ENCODE peak calls at places on chromosome 1, in nine cellular contexts. One of them, this sample, is unnamed.

GRCh38 chr1:180762796-180763195 is 131.0 kb downstream of the XPR1 start:
- DNase-seq in sigmoid colon: no peak
- DNase-seq in CD8-positive, alpha-beta memory T cell: no peak
- DNase-seq in lower lobe of right lung: no peak
- DNase-seq in K562: no peak
- DNase-seq in neural progenitor cell: no peak
- DNase-seq in A549: no peak
- DNase-seq in cardiac muscle cell: no peak
- DNase-seq in psoas muscle: no peak
- DNase-seq in this sample: no peak

GRCh38 chr1:30754684-30755171 is 2.8 kb downstream of the LAPTM5 start:
- DNase-seq in sigmoid colon: no peak
- DNase-seq in CD8-positive, alpha-beta memory T cell: no peak
- DNase-seq in lower lobe of right lung: no peak
- DNase-seq in K562: no peak
- DNase-seq in neural progenitor cell: no peak
- DNase-seq in A549: no peak
- DNase-seq in cardiac muscle cell: no peak
- DNase-seq in psoas muscle: no peak
- DNase-seq in this sample: no peak

GRCh38 chr1:230917284-230918135 is 49.2 kb upstream of the C1orf198 start:
- DNase-seq in sigmoid colon: peak; percentile 75
- DNase-seq in CD8-positive, alpha-beta memory T cell: peak; percentile 79
- DNase-seq in lower lobe of right lung: peak; percentile 80
- DNase-seq in K562: peak; percentile 94
- DNase-seq in neural progenitor cell: peak; percentile 94
- DNase-seq in A549: peak; percentile 83
- DNase-seq in cardiac muscle cell: peak; percentile 86
- DNase-seq in psoas muscle: peak; percentile 67
- DNase-seq in this sample: no peak

GRCh38 chr1:192807968-192808587 is 761 bp upstream of the RGS2 start:
- DNase-seq in sigmoid colon: no peak
- DNase-seq in CD8-positive, alpha-beta memory T cell: no peak
- DNase-seq in lower lobe of right lung: no peak
- DNase-seq in K562: no peak
- DNase-seq in neural progenitor cell: peak; percentile 18
- DNase-seq in A549: peak; percentile 48
- DNase-seq in cardiac muscle cell: peak; percentile 74
- DNase-seq in psoas muscle: no peak
- DNase-seq in this sample: peak; percentile 21

GRCh38 chr1:170498896-170499295 is 33.1 kb upstream of the GORAB start:
- DNase-seq in sigmoid colon: no peak
- DNase-seq in CD8-positive, alpha-beta memory T cell: no peak
- DNase-seq in lower lobe of right lung: no peak
- DNase-seq in K562: no peak
- DNase-seq in neural progenitor cell: no peak
- DNase-seq in A549: no peak
- DNase-seq in cardiac muscle cell: no peak
- DNase-seq in psoas muscle: no peak
- DNase-seq in this sample: no peak

GRCh38 chr1:245156041-245156735 is 1.4 kb downstream of the KIF26B start:
- DNase-seq in sigmoid colon: peak; percentile 88
- DNase-seq in CD8-positive, alpha-beta memory T cell: peak; percentile 75
- DNase-seq in lower lobe of right lung: peak; percentile 90
- DNase-seq in K562: peak; percentile 89
- DNase-seq in neural progenitor cell: peak; percentile 95
- DNase-seq in A549: peak; percentile 81
- DNase-seq in cardiac muscle cell: peak; percentile 86
- DNase-seq in psoas muscle: peak; percentile 88
- DNase-seq in this sample: no peak

GRCh38 chr1:9822490-9822889 is 1.3 kb downstream of the CLSTN1 start:
- DNase-seq in sigmoid colon: no peak
- DNase-seq in CD8-positive, alpha-beta memory T cell: no peak
- DNase-seq in lower lobe of right lung: no peak
- DNase-seq in K562: no peak
- DNase-seq in neural progenitor cell: no peak
- DNase-seq in A549: no peak
- DNase-seq in cardiac muscle cell: no peak
- DNase-seq in psoas muscle: no peak
- DNase-seq in this sample: no peak

GRCh38 chr1:87902830-87903614 is 574.3 kb downstream of the LMO4 start:
- DNase-seq in sigmoid colon: peak; percentile 66
- DNase-seq in CD8-positive, alpha-beta memory T cell: no peak
- DNase-seq in lower lobe of right lung: no peak
- DNase-seq in K562: peak; percentile 20
- DNase-seq in neural progenitor cell: peak; percentile 23
- DNase-seq in A549: peak; percentile 17
- DNase-seq in cardiac muscle cell: peak; percentile 87
- DNase-seq in psoas muscle: no peak
- DNase-seq in this sample: no peak

GRCh38 chr1:29532741-29533140 is 296.4 kb downstream of the PTPRU start:
- DNase-seq in sigmoid colon: peak; percentile 35
- DNase-seq in CD8-positive, alpha-beta memory T cell: peak; percentile 3
- DNase-seq in lower lobe of right lung: no peak
- DNase-seq in K562: no peak
- DNase-seq in neural progenitor cell: no peak
- DNase-seq in A549: no peak
- DNase-seq in cardiac muscle cell: peak; percentile 1
- DNase-seq in psoas muscle: no peak
- DNase-seq in this sample: no peak

GRCh38 chr1:214842856-214843255 is 239.7 kb upstream of the KCNK2 start:
- DNase-seq in sigmoid colon: no peak
- DNase-seq in CD8-positive, alpha-beta memory T cell: no peak
- DNase-seq in lower lobe of right lung: no peak
- DNase-seq in K562: no peak
- DNase-seq in neural progenitor cell: no peak
- DNase-seq in A549: no peak
- DNase-seq in cardiac muscle cell: no peak
- DNase-seq in psoas muscle: no peak
- DNase-seq in this sample: no peak

GRCh38 chr1:240797050-240797449 is 185.1 kb upstream of the GREM2 start:
- DNase-seq in sigmoid colon: no peak
- DNase-seq in CD8-positive, alpha-beta memory T cell: no peak
- DNase-seq in lower lobe of right lung: no peak
- DNase-seq in K562: no peak
- DNase-seq in neural progenitor cell: no peak
- DNase-seq in A549: peak; percentile 62
- DNase-seq in cardiac muscle cell: no peak
- DNase-seq in psoas muscle: no peak
- DNase-seq in this sample: no peak

GRCh38 chr1:200911361-200911760 is 16.7 kb downstream of the INAVA start:
- DNase-seq in sigmoid colon: peak; percentile 48
- DNase-seq in CD8-positive, alpha-beta memory T cell: no peak
- DNase-seq in lower lobe of right lung: no peak
- DNase-seq in K562: no peak
- DNase-seq in neural progenitor cell: no peak
- DNase-seq in A549: no peak
- DNase-seq in cardiac muscle cell: no peak
- DNase-seq in psoas muscle: no peak
- DNase-seq in this sample: no peak

GRCh38 chr1:5982868-5983267 is 9.4 kb downstream of the NPHP4 start:
- DNase-seq in sigmoid colon: no peak
- DNase-seq in CD8-positive, alpha-beta memory T cell: no peak
- DNase-seq in lower lobe of right lung: no peak
- DNase-seq in K562: peak; percentile 59
- DNase-seq in neural progenitor cell: no peak
- DNase-seq in A549: peak; percentile 30
- DNase-seq in cardiac muscle cell: no peak
- DNase-seq in psoas muscle: no peak
- DNase-seq in this sample: no peak

GRCh38 chr1:13543451-13543911 is 29.7 kb upstream of the LRRC38 start:
- DNase-seq in sigmoid colon: no peak
- DNase-seq in CD8-positive, alpha-beta memory T cell: no peak
- DNase-seq in lower lobe of right lung: no peak
- DNase-seq in K562: no peak
- DNase-seq in neural progenitor cell: no peak
- DNase-seq in A549: no peak
- DNase-seq in cardiac muscle cell: peak; percentile 6
- DNase-seq in psoas muscle: peak; percentile 61
- DNase-seq in this sample: no peak

DNA sequence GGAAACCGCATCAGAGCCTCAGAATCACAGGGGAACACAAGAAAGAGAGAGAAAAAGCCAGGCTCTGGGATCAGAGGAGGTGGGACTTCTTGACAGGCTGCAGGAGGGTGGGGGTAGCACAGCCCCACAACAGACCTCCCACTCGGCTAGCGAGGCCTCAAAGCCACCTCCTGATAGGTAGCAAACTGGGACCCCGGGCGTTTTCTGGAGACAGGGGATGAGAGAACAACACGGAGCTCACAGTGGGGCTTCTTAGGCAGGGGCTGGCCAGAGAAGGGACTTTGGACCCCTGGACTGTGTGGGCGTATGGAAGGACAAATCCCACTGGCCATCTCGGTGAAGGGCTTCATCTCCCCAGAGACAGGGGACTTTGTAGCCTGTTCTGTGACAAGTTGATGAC is 116.3 kb downstream of the AJAP1 start:
- DNase-seq in sigmoid colon: no peak
- DNase-seq in CD8-positive, alpha-beta memory T cell: no peak
- DNase-seq in lower lobe of right lung: no peak
- DNase-seq in K562: no peak
- DNase-seq in neural progenitor cell: no peak
- DNase-seq in A549: no peak
- DNase-seq in cardiac muscle cell: no peak
- DNase-seq in psoas muscle: no peak
- DNase-seq in this sample: no peak
- H3K9me3 ChIP-seq in sigmoid colon: no peaks in the 10 kb centered on the region
- H3K9me3 ChIP-seq in CD8-positive, alpha-beta memory T cell: no peaks in the 10 kb centered on the region
- H3K9me3 ChIP-seq in lower lobe of right lung: no peaks in the 10 kb centered on the region
- H3K9me3 ChIP-seq in K562: no peaks in the 10 kb centered on the region
- H3K9me3 ChIP-seq in neural progenitor cell: no peaks in the 10 kb centered on the region
- H3K9me3 ChIP-seq in A549: no peaks in the 10 kb centered on the region
- H3K9me3 ChIP-seq in cardiac muscle cell: no peaks in the 10 kb centered on the region
- H3K9me3 ChIP-seq in psoas muscle: no peaks in the 10 kb centered on the region
- H3K9me3 ChIP-seq in this sample: no peaks in the 10 kb centered on the region

DNA sequence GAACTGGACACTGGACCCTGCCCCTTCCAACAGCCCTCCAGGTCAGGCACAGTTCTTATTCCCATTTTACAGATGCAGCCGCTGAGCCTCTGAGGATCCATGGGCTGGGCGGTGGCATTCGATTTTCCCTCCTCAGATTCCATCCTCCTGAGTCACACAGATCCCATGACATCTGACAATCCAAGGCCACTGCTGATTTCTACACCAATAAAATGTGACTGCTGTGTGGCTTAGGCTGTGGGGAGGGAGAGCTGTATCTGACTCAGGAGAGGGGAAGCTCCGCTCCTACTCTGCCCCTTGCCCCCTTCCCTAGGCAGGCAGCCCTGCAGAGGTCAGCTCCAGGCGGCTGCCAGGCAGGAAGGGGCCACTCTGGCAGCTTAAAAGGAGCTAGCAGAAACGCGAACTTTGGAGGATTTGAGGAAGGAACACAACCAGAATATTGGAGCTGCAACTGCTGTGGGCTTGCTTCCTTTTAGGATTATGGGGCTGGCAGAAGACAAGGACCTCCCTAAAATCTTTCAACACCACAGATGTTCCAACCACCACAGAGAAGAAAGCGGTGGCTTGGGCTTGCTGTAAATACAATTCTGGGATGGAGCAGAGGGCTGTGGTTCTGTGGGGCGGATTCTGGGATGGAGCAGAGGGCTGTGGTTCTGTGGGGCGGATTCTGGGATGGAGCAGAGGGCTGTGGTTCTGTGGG is 50.0 kb downstream of the MRPL37 start:
- DNase-seq in sigmoid colon: no peak
- DNase-seq in CD8-positive, alpha-beta memory T cell: no peak
- DNase-seq in lower lobe of right lung: no peak
- DNase-seq in K562: no peak
- DNase-seq in neural progenitor cell: no peak
- DNase-seq in A549: peak; percentile 48
- DNase-seq in cardiac muscle cell: peak; percentile 72
- DNase-seq in psoas muscle: peak; percentile 58
- DNase-seq in this sample: no peak
- H3K4me1 ChIP-seq in sigmoid colon: peaks cover 27% of the 10 kb centered on the region
- H3K4me1 ChIP-seq in CD8-positive, alpha-beta memory T cell: no peaks in the 10 kb centered on the region
- H3K4me1 ChIP-seq in lower lobe of right lung: no peaks in the 10 kb centered on the region
- H3K4me1 ChIP-seq in K562: no peaks in the 10 kb centered on the region
- H3K4me1 ChIP-seq in neural progenitor cell: peaks cover 13% of the 10 kb centered on the region
- H3K4me1 ChIP-seq in A549: peaks cover 7% of the 10 kb centered on the region
- H3K4me1 ChIP-seq in cardiac muscle cell: peaks cover 12% of the 10 kb centered on the region
- H3K4me1 ChIP-seq in psoas muscle: peaks cover 4% of the 10 kb centered on the region
- H3K4me1 ChIP-seq in this sample: no peaks in the 10 kb centered on the region

DNA sequence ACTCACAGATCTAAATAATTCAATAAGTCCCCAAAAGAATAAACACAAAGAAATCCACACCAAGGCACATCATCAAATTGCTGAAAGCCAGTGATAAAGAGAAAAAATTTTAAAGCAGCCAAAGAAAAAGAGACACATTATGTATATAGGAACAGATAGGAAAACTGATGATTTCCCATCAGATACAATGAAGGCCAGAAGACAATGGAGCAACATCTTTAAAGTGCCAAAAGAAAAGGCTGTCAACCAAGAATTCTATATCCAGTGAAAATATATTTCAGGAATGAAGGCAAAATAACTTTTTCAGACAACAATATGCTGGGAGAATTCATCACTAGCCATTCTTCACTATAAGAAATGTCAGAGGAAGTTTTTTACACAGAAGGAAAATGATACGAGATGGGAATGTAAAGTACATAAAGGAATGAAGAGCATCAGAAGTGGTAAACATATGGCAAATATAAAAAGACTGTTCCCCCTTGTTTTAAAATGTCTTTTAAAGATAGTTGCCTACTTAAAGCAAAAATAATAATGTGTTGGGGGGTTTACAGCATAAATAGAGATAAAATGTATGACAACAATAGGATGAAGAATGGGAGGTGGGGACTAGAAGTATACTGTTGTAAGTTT is 9.4 kb upstream of the MYOG start:
- DNase-seq in sigmoid colon: no peak
- DNase-seq in CD8-positive, alpha-beta memory T cell: no peak
- DNase-seq in lower lobe of right lung: no peak
- DNase-seq in K562: no peak
- DNase-seq in neural progenitor cell: no peak
- DNase-seq in A549: no peak
- DNase-seq in cardiac muscle cell: no peak
- DNase-seq in psoas muscle: no peak
- DNase-seq in this sample: no peak
- H3K9me3 ChIP-seq in sigmoid colon: peaks cover 14% of the 10 kb centered on the region
- H3K9me3 ChIP-seq in CD8-positive, alpha-beta memory T cell: peaks cover 6% of the 10 kb centered on the region
- H3K9me3 ChIP-seq in lower lobe of right lung: peaks cover 15% of the 10 kb centered on the region
- H3K9me3 ChIP-seq in K562: no peaks in the 10 kb centered on the region
- H3K9me3 ChIP-seq in neural progenitor cell: peaks cover 16% of the 10 kb centered on the region
- H3K9me3 ChIP-seq in A549: peaks cover 18% of the 10 kb centered on the region
- H3K9me3 ChIP-seq in cardiac muscle cell: no peaks in the 10 kb centered on the region
- H3K9me3 ChIP-seq in psoas muscle: peaks cover 8% of the 10 kb centered on the region
- H3K9me3 ChIP-seq in this sample: no peaks in the 10 kb centered on the region

GRCh38 chr1:10898921-10899320 is 102.5 kb upstream of the CASZ1 start:
- DNase-seq in sigmoid colon: no peak
- DNase-seq in CD8-positive, alpha-beta memory T cell: no peak
- DNase-seq in lower lobe of right lung: no peak
- DNase-seq in K562: no peak
- DNase-seq in neural progenitor cell: no peak
- DNase-seq in A549: no peak
- DNase-seq in cardiac muscle cell: no peak
- DNase-seq in psoas muscle: peak; percentile 11
- DNase-seq in this sample: no peak
- H3K4me1 ChIP-seq in sigmoid colon: no peaks in the 10 kb centered on the region
- H3K4me1 ChIP-seq in CD8-positive, alpha-beta memory T cell: peaks cover 5% of the 10 kb centered on the region
- H3K4me1 ChIP-seq in lower lobe of right lung: peaks cover 3% of the 10 kb centered on the region
- H3K4me1 ChIP-seq in K562: no peaks in the 10 kb centered on the region
- H3K4me1 ChIP-seq in neural progenitor cell: peaks cover 22% of the 10 kb centered on the region
- H3K4me1 ChIP-seq in A549: peaks cover 18% of the 10 kb centered on the region
- H3K4me1 ChIP-seq in cardiac muscle cell: peaks cover 21% of the 10 kb centered on the region
- H3K4me1 ChIP-seq in psoas muscle: no peaks in the 10 kb centered on the region
- H3K4me1 ChIP-seq in this sample: peaks cover 20% of the 10 kb centered on the region